ENCODE peak calls at places on chromosomes 3 and 15, in seven cellular contexts. J is heart right ventricle, B is fibroblast of the aortic adventitia, O is OCI-LY7, K is type B pancreatic cell, M is left ventricle myocardium inferior, X is BJ. Z is an unnamed sample.

GRCh38 chr3:128784228-128784627 is 58.2 kb downstream of the RAB7A start:
- DNase-seq in M (peak), K (no peak), J (peak), X (no peak), O (peak), B (no peak), Z (peak)

GRCh38 chr3:13822042-13822441 is 57.8 kb downstream of the WNT7A start:
- DNase-seq in J (no peak), M (no peak), O (no peak), X (no peak), B (peak), K (no peak), Z (no peak)

GRCh38 chr3:105912891-105913290 is 44.1 kb upstream of the CBLB start:
- DNase-seq in X (no peak), J (no peak), K (no peak), M (no peak), B (no peak), O (no peak), Z (no peak)

GRCh38 chr15:64334530-64334929 is 21.4 kb downstream of the CSNK1G1 start:
- DNase-seq in J (no peak), M (no peak), X (no peak), K (no peak), B (no peak), O (peak), Z (no peak)

GRCh38 chr3:171976526-171976925 is 62.9 kb upstream of the FNDC3B start:
- DNase-seq in J (no peak), O (no peak), B (peak), M (no peak), K (no peak), X (no peak), Z (no peak)

GRCh38 chr3:47515864-47516319 is 2.4 kb upstream of the ELP6 start:
- DNase-seq in K (no peak), O (no peak), M (no peak), X (no peak), J (no peak), B (no peak), Z (no peak)

GRCh38 chr3:72891053-72891855 is 3.4 kb downstream of the GXYLT2 start:
- DNase-seq in M (peak), K (no peak), B (peak), J (peak), X (peak), O (no peak), Z (no peak)

GRCh38 chr15:42123546-42123945 is 29.2 kb upstream of the PLA2G4D start:
- DNase-seq in O (no peak), K (no peak), B (no peak), J (no peak), X (no peak), M (no peak), Z (no peak)

GRCh38 chr3:172316758-172317157 is 131.5 kb downstream of the GHSR start:
- DNase-seq in X (no peak), K (no peak), O (no peak), B (no peak), M (no peak), J (no peak), Z (no peak)

DNA sequence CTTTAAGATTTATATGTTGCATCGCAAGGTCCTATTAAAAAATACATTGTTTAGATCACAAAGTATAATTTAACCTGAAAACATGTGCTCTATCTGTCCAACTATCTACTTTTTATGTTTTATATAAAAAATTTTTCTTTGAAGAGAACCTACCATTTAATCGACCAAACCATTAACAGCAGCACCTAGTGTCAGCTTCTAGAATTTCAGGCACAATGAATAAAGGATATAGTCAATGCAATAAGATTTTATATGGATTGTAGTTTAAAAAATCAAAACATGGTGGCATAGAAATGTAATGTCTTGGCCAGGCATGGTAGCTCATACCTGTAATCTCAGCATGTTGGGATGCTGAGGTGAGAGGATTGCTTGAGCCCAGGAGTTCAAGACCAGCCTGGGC is 313.7 kb downstream of the GAP43 start:
- DNase-seq in B (peak), J (no peak), O (no peak), K (no peak), M (no peak), X (no peak), Z (no peak)
- TF ChIP-seq CTCF in B (peak), J (no peak), O (peak), K (peak), M (peak), X (peak), Z (peak)

GRCh38 chr3:52236424-52236886 is 2.5 kb downstream of the TWF2 start:
- DNase-seq in K (no peak), B (no peak), M (peak), X (no peak), O (no peak), J (no peak), Z (no peak)
- TF ChIP-seq CTCF in K (no peak), B (no peak), M (no peak), X (no peak), O (no peak), J (no peak), Z (no peak)

GRCh38 chr15:25946241-25946786 is 83.2 kb upstream of the ATP10A start:
- DNase-seq in O (peak), M (no peak), B (no peak), X (no peak), J (no peak), K (no peak), Z (peak)
- TF ChIP-seq CTCF in O (no peak), M (no peak), B (no peak), X (no peak), J (no peak), K (no peak), Z (no peak)

GRCh38 chr3:134357914-134358811 is 16.1 kb downstream of the AMOTL2 start:
- DNase-seq in X (peak), O (peak), M (no peak), K (no peak), B (peak), J (no peak), Z (no peak)
- TF ChIP-seq CTCF in X (peak), O (peak), M (peak), K (peak), B (peak), J (peak), Z (peak)

DNA sequence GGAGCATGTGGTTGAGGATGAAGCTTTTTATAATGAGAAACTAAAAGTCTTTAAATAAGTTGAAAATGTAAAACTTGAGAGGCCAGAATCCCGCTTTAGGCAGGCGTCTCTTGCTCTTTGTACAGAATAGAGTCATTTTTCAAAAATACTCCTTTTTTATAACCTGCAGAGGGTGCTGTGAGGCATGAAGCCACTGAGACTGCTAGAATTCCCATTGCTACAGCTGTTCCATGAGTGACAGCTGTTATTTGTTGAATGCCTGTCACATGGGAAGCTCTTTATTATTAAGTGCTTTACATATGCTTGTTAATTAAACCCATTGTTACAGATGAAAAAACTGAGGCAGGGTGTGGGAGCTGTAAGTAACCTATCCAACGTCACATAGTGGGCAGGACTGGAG is 18.5 kb downstream of the MINAR1 start:
- DNase-seq in X (no peak), J (no peak), O (peak), K (no peak), M (no peak), B (no peak), Z (no peak)
- TF ChIP-seq CTCF in X (peak), J (no peak), O (peak), K (peak), M (no peak), B (no peak), Z (peak)